ENCODE peak calls at places on chromosome 17, in seven cellular contexts. K is HT-29; V is effector CD4-positive, alpha-beta T cell; E is NCI-H2081; D is occipital lobe; P is renal cortical epithelial cell; B is skeletal muscle cell. F is an unnamed sample.

GRCh38 chr17:64003526-64004121 is 5.5 kb downstream of the PRR29 start:
- DNase-seq in V (no peak), P (no peak), D (no peak), E (no peak), B (no peak), K (no peak), F (no peak)

GRCh38 chr17:80855968-80856862 is 135.4 kb upstream of the CHMP6 start:
- DNase-seq in D (peak), B (peak), E (no peak), V (peak), P (peak), K (peak), F (peak)

GRCh38 chr17:36124879-36125824 is 21.5 kb downstream of the CCL4 start:
- DNase-seq in V (no peak), D (no peak), P (no peak), B (no peak), K (peak), E (no peak), F (no peak)

GRCh38 chr17:68011199-68011665 is 15.0 kb upstream of the C17orf58 start:
- DNase-seq in P (no peak), V (peak), B (no peak), K (peak), E (no peak), D (no peak), F (peak)

GRCh38 chr17:44738214-44738906 is 20.4 kb upstream of the ADAM11 start:
- DNase-seq in D (no peak), K (no peak), P (peak), V (no peak), E (no peak), B (no peak), F (no peak)

GRCh38 chr17:81282141-81282540 is 13.0 kb downstream of the SLC38A10 start:
- DNase-seq in K (no peak), B (no peak), P (no peak), D (no peak), E (no peak), V (no peak), F (no peak)

GRCh38 chr17:2146132-2146871 is 91.4 kb downstream of the HIC1 start:
- DNase-seq in E (no peak), K (no peak), P (no peak), B (no peak), V (no peak), D (no peak), F (no peak)

GRCh38 chr17:63930951-63931575 is 1.1 kb downstream of the CD79B start:
- DNase-seq in B (no peak), E (no peak), D (no peak), K (no peak), P (no peak), V (peak), F (peak)

GRCh38 chr17:48486557-48486956 is 44.3 kb downstream of the HOXB1 start:
- DNase-seq in V (no peak), K (peak), P (peak), B (peak), E (no peak), D (no peak), F (no peak)

GRCh38 chr17:81994593-81995462 is 17.4 kb downstream of the ASPSCR1 start:
- DNase-seq in P (no peak), B (no peak), E (no peak), V (no peak), K (no peak), D (no peak), F (no peak)

GRCh38 chr17:4509402-4509801 is 10.7 kb downstream of the SPNS2 start:
- DNase-seq in K (no peak), P (no peak), D (peak), B (no peak), V (no peak), E (no peak), F (peak)

GRCh38 chr17:70780031-70780430 is 610.7 kb downstream of the KCNJ2 start:
- DNase-seq in P (peak), D (no peak), E (no peak), B (peak), V (no peak), K (no peak), F (no peak)

F was measured in T-helper 1 cell.